ENCODE peak calls at places on chromosomes 4 and X, in eight cellular contexts. One of them, this sample, is unnamed.

GRCh38 chrX:63050225-63050624 is 300.9 kb downstream of the SPIN4 start:
- DNase-seq in aorta: no peak
- DNase-seq in activated B cell treated with CpG ODN at 0.5 μM for 24 hours: no peak
- DNase-seq in heart left ventricle: no peak
- DNase-seq in T-helper 2 cell treated with Interferon-gamma antibody and Interleukin-4, amounts not matched to agents 5 μg/mL and 100 μg/mL, for 36 hours: no peak
- DNase-seq in COR-L47: no peak
- DNase-seq in T follicular helper cell: no peak
- DNase-seq in EH: no peak
- DNase-seq in this sample: no peak

GRCh38 chr4:44725861-44726820 is at the start of gene GNPDA2:
- DNase-seq in aorta: peak; percentile 94
- DNase-seq in activated B cell treated with CpG ODN at 0.5 μM for 24 hours: peak; percentile 75
- DNase-seq in heart left ventricle: peak; percentile 95
- DNase-seq in T-helper 2 cell treated with Interferon-gamma antibody and Interleukin-4, amounts not matched to agents 5 μg/mL and 100 μg/mL, for 36 hours: peak; percentile 80
- DNase-seq in COR-L47: peak; percentile 94
- DNase-seq in T follicular helper cell: peak; percentile 69
- DNase-seq in EH: peak; percentile 92
- DNase-seq in this sample: peak; percentile 78

GRCh38 chr4:89434364-89434988 is 126.9 kb upstream of the GPRIN3 start:
- DNase-seq in aorta: no peak
- DNase-seq in activated B cell treated with CpG ODN at 0.5 μM for 24 hours: no peak
- DNase-seq in heart left ventricle: no peak
- DNase-seq in T-helper 2 cell treated with Interferon-gamma antibody and Interleukin-4, amounts not matched to agents 5 μg/mL and 100 μg/mL, for 36 hours: no peak
- DNase-seq in COR-L47: peak; percentile 49
- DNase-seq in T follicular helper cell: no peak
- DNase-seq in EH: peak; percentile 27
- DNase-seq in this sample: no peak

GRCh38 chr4:26826721-26827120 is 33.9 kb upstream of the STIM2 start:
- DNase-seq in aorta: no peak
- DNase-seq in activated B cell treated with CpG ODN at 0.5 μM for 24 hours: peak; percentile 47
- DNase-seq in heart left ventricle: peak; percentile 32
- DNase-seq in T-helper 2 cell treated with Interferon-gamma antibody and Interleukin-4, amounts not matched to agents 5 μg/mL and 100 μg/mL, for 36 hours: no peak
- DNase-seq in COR-L47: no peak
- DNase-seq in T follicular helper cell: no peak
- DNase-seq in EH: no peak
- DNase-seq in this sample: peak; percentile 58

GRCh38 chr4:134160211-134160610 is 41.4 kb downstream of the PABPC4L start:
- DNase-seq in aorta: no peak
- DNase-seq in activated B cell treated with CpG ODN at 0.5 μM for 24 hours: no peak
- DNase-seq in heart left ventricle: no peak
- DNase-seq in T-helper 2 cell treated with Interferon-gamma antibody and Interleukin-4, amounts not matched to agents 5 μg/mL and 100 μg/mL, for 36 hours: no peak
- DNase-seq in COR-L47: no peak
- DNase-seq in T follicular helper cell: no peak
- DNase-seq in EH: no peak
- DNase-seq in this sample: no peak

GRCh38 chrX:63513825-63514574 is 162.9 kb upstream of the SPIN4 start:
- DNase-seq in aorta: no peak
- DNase-seq in activated B cell treated with CpG ODN at 0.5 μM for 24 hours: no peak
- DNase-seq in heart left ventricle: peak; percentile 29
- DNase-seq in T-helper 2 cell treated with Interferon-gamma antibody and Interleukin-4, amounts not matched to agents 5 μg/mL and 100 μg/mL, for 36 hours: no peak
- DNase-seq in COR-L47: no peak
- DNase-seq in T follicular helper cell: no peak
- DNase-seq in EH: peak; percentile 83
- DNase-seq in this sample: no peak

GRCh38 chr4:3481783-3482397 is 18.8 kb downstream of the DOK7 start:
- DNase-seq in aorta: no peak
- DNase-seq in activated B cell treated with CpG ODN at 0.5 μM for 24 hours: no peak
- DNase-seq in heart left ventricle: no peak
- DNase-seq in T-helper 2 cell treated with Interferon-gamma antibody and Interleukin-4, amounts not matched to agents 5 μg/mL and 100 μg/mL, for 36 hours: no peak
- DNase-seq in COR-L47: peak; percentile 29
- DNase-seq in T follicular helper cell: no peak
- DNase-seq in EH: no peak
- DNase-seq in this sample: no peak

GRCh38 chr4:37802068-37802666 is 24.3 kb upstream of the PGM2 start:
- DNase-seq in aorta: no peak
- DNase-seq in activated B cell treated with CpG ODN at 0.5 μM for 24 hours: no peak
- DNase-seq in heart left ventricle: peak; percentile 37
- DNase-seq in T-helper 2 cell treated with Interferon-gamma antibody and Interleukin-4, amounts not matched to agents 5 μg/mL and 100 μg/mL, for 36 hours: no peak
- DNase-seq in COR-L47: peak; percentile 81
- DNase-seq in T follicular helper cell: no peak
- DNase-seq in EH: peak; percentile 81
- DNase-seq in this sample: no peak

GRCh38 chr4:126458993-126459392 is 1144.2 kb downstream of the FAT4 start:
- DNase-seq in aorta: no peak
- DNase-seq in activated B cell treated with CpG ODN at 0.5 μM for 24 hours: no peak
- DNase-seq in heart left ventricle: no peak
- DNase-seq in T-helper 2 cell treated with Interferon-gamma antibody and Interleukin-4, amounts not matched to agents 5 μg/mL and 100 μg/mL, for 36 hours: no peak
- DNase-seq in COR-L47: no peak
- DNase-seq in T follicular helper cell: no peak
- DNase-seq in EH: peak; percentile 30
- DNase-seq in this sample: no peak

GRCh38 chrX:38803609-38804480 is 2.6 kb downstream of the MID1IP1 start:
- DNase-seq in aorta: peak; percentile 90
- DNase-seq in activated B cell treated with CpG ODN at 0.5 μM for 24 hours: peak; percentile 55
- DNase-seq in heart left ventricle: peak; percentile 91
- DNase-seq in T-helper 2 cell treated with Interferon-gamma antibody and Interleukin-4, amounts not matched to agents 5 μg/mL and 100 μg/mL, for 36 hours: peak; percentile 81
- DNase-seq in COR-L47: peak; percentile 68
- DNase-seq in T follicular helper cell: peak; percentile 22
- DNase-seq in EH: peak; percentile 79
- DNase-seq in this sample: peak; percentile 86

GRCh38 chr4:140811429-140811828 is 55.2 kb upstream of the TBC1D9 start:
- DNase-seq in aorta: no peak
- DNase-seq in activated B cell treated with CpG ODN at 0.5 μM for 24 hours: no peak
- DNase-seq in heart left ventricle: no peak
- DNase-seq in T-helper 2 cell treated with Interferon-gamma antibody and Interleukin-4, amounts not matched to agents 5 μg/mL and 100 μg/mL, for 36 hours: no peak
- DNase-seq in COR-L47: no peak
- DNase-seq in T follicular helper cell: no peak
- DNase-seq in EH: no peak
- DNase-seq in this sample: no peak

This sample was measured in CD14-positive monocyte.